ENCODE peak calls at places on chromosome 7, in ten cellular contexts. D is stimulated activated CD8-positive, alpha-beta memory T cell treated with anti-CD3 and anti-CD28 coated beads, Interleukin-7, amount 100 ng/mL, for 1 hour; W is NCI-H1417 treated with DMSO at 0.1 percent for 48 hours; V is left ventricle myocardium inferior; C is neural progenitor cell; Y is stimulated activated naive CD8-positive, alpha-beta T cell treated with anti-CD3 and anti-CD28 coated beads, Interleukin-15, Interleukin-2, amounts not matched to agents 100 U/mL and 50 U/mL, for 24 hours; M is heart right ventricle; T is NCI-H2081; N is B cell; O is mesendoderm. Z is an unnamed sample.
A peak's percentile ranks its signal among the peaks of the same experiment; 100 is the strongest.

GRCh38 chr7:155337946-155338631 is 40.4 kb downstream of the INSIG1 start:
- DNase-seq in D (no peak), W (no peak), V (no peak), C (no peak), Y (no peak), M (no peak), T (no peak), N (no peak), O (no peak), Z (no peak)

GRCh38 chr7:86664486-86664885 is 20.8 kb downstream of the GRM3 start:
- DNase-seq in D (no peak), W (no peak), V (no peak), C (no peak), Y (no peak), M (no peak), T (no peak), N (no peak), O (no peak), Z (no peak)

GRCh38 chr7:130356760-130357611 is 12.4 kb downstream of the CPA5 start:
- DNase-seq in D (no peak), W (no peak), V (peak; percentile 30), C (no peak), Y (no peak), M (no peak), T (peak; percentile 37), N (no peak), O (peak; percentile 64), Z (no peak)

GRCh38 chr7:7682856-7683255 is 35.6 kb downstream of the RPA3 start:
- DNase-seq in D (no peak), W (no peak), V (no peak), C (no peak), Y (no peak), M (no peak), T (no peak), N (no peak), O (no peak), Z (no peak)

GRCh38 chr7:157032644-157033482 is 22.4 kb upstream of the MNX1 start:
- DNase-seq in D (no peak), W (no peak), V (no peak), C (no peak), Y (no peak), M (no peak), T (no peak), N (no peak), O (no peak), Z (no peak)

GRCh38 chr7:155124706-155125105 is 54.6 kb downstream of the HTR5A start:
- DNase-seq in D (no peak), W (no peak), V (no peak), C (no peak), Y (no peak), M (no peak), T (no peak), N (no peak), O (no peak), Z (no peak)

GRCh38 chr7:132390705-132391104 is 185.6 kb downstream of the PLXNA4 start:
- DNase-seq in D (no peak), W (no peak), V (no peak), C (no peak), Y (no peak), M (no peak), T (no peak), N (no peak), O (no peak), Z (no peak)

GRCh38 chr7:3927446-3928110 is 626.5 kb downstream of the SDK1 start:
- DNase-seq in D (no peak), W (no peak), V (no peak), C (no peak), Y (no peak), M (no peak), T (no peak), N (no peak), O (no peak), Z (no peak)

GRCh38 chr7:41139789-41140188 is 563.1 kb downstream of the INHBA start:
- DNase-seq in D (no peak), W (no peak), V (no peak), C (no peak), Y (no peak), M (no peak), T (no peak), N (no peak), O (no peak), Z (no peak)

GRCh38 chr7:46767071-46767470 is 814.8 kb downstream of the TNS3 start:
- DNase-seq in D (no peak), W (no peak), V (no peak), C (no peak), Y (no peak), M (no peak), T (no peak), N (no peak), O (no peak), Z (no peak)

GRCh38 chr7:66206116-66206908 is 1.2 kb downstream of the TPST1 start:
- DNase-seq in D (no peak), W (no peak), V (no peak), C (no peak), Y (no peak), M (no peak), T (no peak), N (peak; percentile 13), O (no peak), Z (no peak)

GRCh38 chr7:111931016-111931517 is 275.1 kb downstream of the DOCK4 start:
- DNase-seq in D (no peak), W (no peak), V (no peak), C (peak; percentile 26), Y (no peak), M (no peak), T (peak; percentile 24), N (no peak), O (peak; percentile 63), Z (no peak)

GRCh38 chr7:40297741-40298311 is 163.0 kb downstream of the SUGCT start:
- DNase-seq in D (no peak), W (no peak), V (no peak), C (no peak), Y (no peak), M (no peak), T (no peak), N (no peak), O (no peak), Z (no peak)

GRCh38 chr7:36784991-36785940 is 61.0 kb upstream of the AOAH start:
- DNase-seq in D (peak; percentile 38), W (no peak), V (peak; percentile 30), C (no peak), Y (peak; percentile 59), M (peak; percentile 20), T (peak; percentile 53), N (peak; percentile 70), O (no peak), Z (peak; percentile 54)

GRCh38 chr7:26426096-26426495 is 134.4 kb downstream of the SNX10 start:
- DNase-seq in D (no peak), W (no peak), V (no peak), C (no peak), Y (no peak), M (no peak), T (no peak), N (no peak), O (no peak), Z (no peak)

GRCh38 chr7:70738486-70738885 is 393.5 kb upstream of the GALNT17 start:
- DNase-seq in D (no peak), W (no peak), V (no peak), C (no peak), Y (no peak), M (no peak), T (no peak), N (no peak), O (no peak), Z (no peak)

GRCh38 chr7:127896683-127897082 is 134.6 kb downstream of the LRRC4 start:
- DNase-seq in D (no peak), W (no peak), V (no peak), C (no peak), Y (no peak), M (no peak), T (no peak), N (no peak), O (no peak), Z (no peak)

GRCh38 chr7:105831824-105832535 is 44.4 kb downstream of the ATXN7L1 start:
- DNase-seq in D (no peak), W (no peak), V (no peak), C (no peak), Y (no peak), M (no peak), T (no peak), N (no peak), O (no peak), Z (no peak)

GRCh38 chr7:5638994-5639393 is 142.5 kb downstream of the RNF216 start:
- DNase-seq in D (no peak), W (no peak), V (no peak), C (peak; percentile 79), Y (no peak), M (no peak), T (no peak), N (no peak), O (peak; percentile 99), Z (no peak)

GRCh38 chr7:107394831-107395230 is 75.0 kb upstream of the GPR22 start:
- DNase-seq in D (no peak), W (no peak), V (no peak), C (no peak), Y (no peak), M (no peak), T (no peak), N (no peak), O (no peak), Z (no peak)

GRCh38 chr7:117827861-117828260 is 45.4 kb downstream of the CTTNBP2 start:
- DNase-seq in D (no peak), W (no peak), V (no peak), C (no peak), Y (no peak), M (no peak), T (peak; percentile 25), N (no peak), O (peak; percentile 47), Z (no peak)

GRCh38 chr7:134992626-134993179 is 6.4 kb downstream of the AGBL3 start:
- DNase-seq in D (no peak), W (no peak), V (no peak), C (no peak), Y (peak; percentile 40), M (no peak), T (no peak), N (peak; percentile 7), O (no peak), Z (no peak)

GRCh38 chr7:22858274-22858639 is 35.6 kb upstream of the TOMM7 start:
- DNase-seq in D (no peak), W (no peak), V (no peak), C (no peak), Y (no peak), M (no peak), T (no peak), N (no peak), O (no peak), Z (no peak)

GRCh38 chr7:50479743-50480517 is 29.8 kb upstream of the FIGNL1 start:
- DNase-seq in D (no peak), W (no peak), V (no peak), C (no peak), Y (no peak), M (no peak), T (no peak), N (no peak), O (no peak), Z (no peak)

GRCh38 chr7:45389073-45389872 is 184.9 kb upstream of the ADCY1 start:
- DNase-seq in D (no peak), W (no peak), V (no peak), C (no peak), Y (no peak), M (no peak), T (peak; percentile 17), N (no peak), O (no peak), Z (no peak)